ENCODE peak calls at places on chromosomes 7 and 10, in seven cellular contexts. E, D, P, L, B, N and C are unnamed samples.

GRCh38 chr10:134743-135600 is at the start of gene ZMYND11:
- DNase-seq in B (peak; percentile 62), P (peak; percentile 89), L (peak; percentile 74), N (peak; percentile 81), D (peak; percentile 38), E (peak; percentile 38), C (peak; percentile 54)

GRCh38 chr7:17941171-17941490 is 837 bp upstream of the SNX13 start:
- DNase-seq in L (no peak), P (no peak), E (no peak), N (no peak), B (no peak), D (no peak), C (no peak)

GRCh38 chr7:151175047-151175792 is 7.7 kb upstream of the GBX1 start:
- DNase-seq in B (no peak), N (no peak), D (no peak), L (no peak), E (no peak), P (no peak), C (no peak)

GRCh38 chr10:13987472-13987871 is 343.3 kb downstream of the FRMD4A start:
- DNase-seq in N (no peak), B (no peak), P (no peak), D (no peak), L (peak; percentile 94), E (no peak), C (peak; percentile 50)

GRCh38 chr7:121080257-121080912 is 91.9 kb downstream of the CPED1 start:
- DNase-seq in L (no peak), B (no peak), D (no peak), N (no peak), E (no peak), P (no peak), C (no peak)

GRCh38 chr10:69696073-69696731 is 66.2 kb downstream of the FAM241B start:
- DNase-seq in B (peak; percentile 42), P (no peak), D (peak; percentile 63), E (no peak), N (no peak), L (peak; percentile 96), C (peak; percentile 61)

GRCh38 chr10:131921191-131921590 is 20.4 kb downstream of the PPP2R2D start:
- DNase-seq in E (no peak), D (no peak), P (no peak), B (no peak), N (no peak), L (no peak), C (no peak)

GRCh38 chr7:5699951-5700384 is 81.5 kb downstream of the RNF216 start:
- DNase-seq in P (no peak), N (no peak), D (no peak), L (no peak), B (no peak), E (no peak), C (no peak)

GRCh38 chr10:61898435-61898778 is 3.1 kb upstream of the ARID5B start:
- DNase-seq in D (no peak), L (no peak), B (no peak), E (no peak), P (no peak), N (no peak), C (no peak)

GRCh38 chr10:131738396-131738735 is 162.4 kb upstream of the PPP2R2D start:
- DNase-seq in E (no peak), N (no peak), D (no peak), B (no peak), P (peak; percentile 48), L (no peak), C (no peak)

GRCh38 chr10:125662616-125663015 is 20.3 kb downstream of the TEX36 start:
- DNase-seq in N (no peak), E (no peak), L (peak; percentile 43), B (no peak), D (no peak), P (no peak), C (no peak)

GRCh38 chr7:192035-192649 is at the start of gene FAM20C:
- DNase-seq in D (peak; percentile 38), E (no peak), B (no peak), L (peak; percentile 87), N (peak; percentile 93), P (peak; percentile 95), C (peak; percentile 86)

GRCh38 chr10:132187421-132188138 is 832 bp downstream of the DPYSL4 start:
- DNase-seq in D (no peak), P (no peak), B (no peak), N (no peak), L (peak; percentile 21), E (no peak), C (no peak)

GRCh38 chr10:125531470-125531869 is 151.5 kb downstream of the TEX36 start:
- DNase-seq in D (no peak), E (no peak), L (peak; percentile 3), N (no peak), B (no peak), P (no peak), C (no peak)

GRCh38 chr10:133009218-133009954 is 67.0 kb upstream of the CFAP46 start:
- DNase-seq in N (peak; percentile 88), D (no peak), L (peak; percentile 1), E (no peak), P (peak; percentile 96), B (peak; percentile 70), C (no peak)

GRCh38 chr10:46550795-46551700 is 5.4 kb downstream of the GPRIN2 start:
- DNase-seq in D (no peak), N (no peak), L (no peak), E (no peak), P (no peak), B (no peak), C (no peak)

GRCh38 chr7:103797647-103798307 is 191.7 kb downstream of the RELN start:
- DNase-seq in B (no peak), D (no peak), L (no peak), P (no peak), N (no peak), E (no peak), C (no peak)

GRCh38 chr7:98514211-98515150 is 102.6 kb upstream of the NPTX2 start:
- DNase-seq in B (no peak), L (no peak), E (no peak), D (no peak), N (no peak), P (peak; percentile 39), C (no peak)

GRCh38 chr7:1899201-1899600 is 229.1 kb downstream of the ELFN1 start:
- DNase-seq in E (no peak), L (peak; percentile 85), P (no peak), B (no peak), N (peak; percentile 61), D (no peak), C (peak; percentile 87)

GRCh38 chr7:96088579-96088978 is 233.3 kb downstream of the SLC25A13 start:
- DNase-seq in B (no peak), E (no peak), P (no peak), N (no peak), D (no peak), L (no peak), C (no peak)

GRCh38 chr7:77321300-77321699 is 94.8 kb downstream of the GSAP start:
- DNase-seq in B (no peak), N (peak; percentile 29), P (no peak), E (no peak), D (no peak), L (peak; percentile 25), C (no peak)

GRCh38 chr7:143407296-143408246 is 1.1 kb downstream of the EPHA1 start:
- DNase-seq in N (no peak), D (no peak), L (no peak), E (peak; percentile 24), P (no peak), B (no peak), C (no peak)

GRCh38 chr7:140201393-140201792 is 24.6 kb upstream of the KDM7A start:
- DNase-seq in E (no peak), P (no peak), D (no peak), B (no peak), N (no peak), L (no peak), C (no peak)

GRCh38 chr7:41298343-41298875 is 404.5 kb downstream of the INHBA start:
- DNase-seq in L (no peak), P (no peak), B (no peak), D (no peak), E (no peak), N (no peak), C (no peak)

GRCh38 chr7:101950450-101951119 is 133.2 kb downstream of the CUX1 start:
- DNase-seq in L (peak; percentile 69), B (no peak), N (no peak), D (peak; percentile 21), P (no peak), E (no peak), C (peak; percentile 43)

GRCh38 chr10:129963831-129964501 is at the start of gene EBF3:
- DNase-seq in L (peak; percentile 66), N (peak; percentile 93), D (no peak), P (no peak), E (no peak), B (no peak), C (peak; percentile 90)

GRCh38 chr7:104548861-104549260 is 220.5 kb downstream of the LHFPL3 start:
- DNase-seq in N (no peak), L (no peak), D (no peak), E (no peak), B (no peak), P (no peak), C (no peak)

GRCh38 chr7:134024729-134025128 is 102.4 kb upstream of the LRGUK start:
- DNase-seq in D (no peak), P (no peak), B (no peak), L (peak; percentile 29), N (no peak), E (no peak), C (no peak)

GRCh38 chr10:9209105-9209798 is 1154.8 kb downstream of the GATA3 start:
- DNase-seq in P (no peak), D (peak; percentile 43), E (peak; percentile 61), N (peak; percentile 56), B (peak; percentile 60), L (peak; percentile 68), C (peak; percentile 33)

GRCh38 chr7:23969443-23969842 is 259.4 kb downstream of the STK31 start:
- DNase-seq in P (no peak), N (no peak), L (no peak), D (no peak), B (no peak), E (no peak), C (no peak)

GRCh38 chr7:100044719-100045118 is 4.9 kb upstream of the ZSCAN21 start:
- DNase-seq in P (no peak), D (no peak), N (no peak), E (no peak), L (no peak), B (peak; percentile 54), C (no peak)

GRCh38 chr10:132883391-132883881 is 58.9 kb downstream of the CFAP46 start:
- DNase-seq in N (peak; percentile 21), D (no peak), E (no peak), B (no peak), L (peak; percentile 37), P (peak; percentile 52), C (no peak)

GRCh38 chr7:117808273-117808868 is 64.9 kb downstream of the CTTNBP2 start:
- DNase-seq in P (no peak), B (no peak), E (no peak), D (no peak), L (no peak), N (peak; percentile 69), C (peak; percentile 69)

GRCh38 chr7:44965937-44966730 is 12.7 kb downstream of the MYO1G start:
- DNase-seq in B (no peak), P (peak; percentile 59), N (no peak), E (no peak), L (no peak), D (no peak), C (no peak)

GRCh38 chr10:90421874-90422273 is 436.0 kb downstream of the HTR7 start:
- DNase-seq in B (no peak), N (no peak), D (no peak), E (no peak), L (no peak), P (no peak), C (no peak)

GRCh38 chr7:121015560-121015959 is 27.0 kb downstream of the CPED1 start:
- DNase-seq in B (no peak), E (no peak), L (no peak), N (no peak), P (no peak), D (no peak), C (no peak)

GRCh38 chr7:130721486-130722277 is 12.3 kb downstream of the KLF14 start:
- DNase-seq in P (peak; percentile 68), D (peak; percentile 54), B (peak; percentile 38), E (no peak), L (peak; percentile 74), N (peak; percentile 84), C (peak; percentile 42)

GRCh38 chr7:65269150-65269856 is 104.4 kb upstream of the ZNF92 start:
- DNase-seq in L (peak; percentile 34), B (peak; percentile 57), E (no peak), D (peak; percentile 42), P (peak; percentile 59), N (peak; percentile 54), C (no peak)